ENCODE peak calls at places on chromosome 16, in five cellular contexts. O is CD8-positive, alpha-beta T cell; L is sigmoid colon; S is IMR-90; M is OCI-LY7. A is an unnamed sample. For H3K36me3, the result is how much of the 10 kb centered on the place peaks cover.

GRCh38 chr16:554297-554621 is 5.9 kb upstream of the PRR35 start:
- DNase-seq in O (no peak), L (no peak), S (no peak), M (no peak), A (no peak)

GRCh38 chr16:74868501-74868900 is 93.9 kb upstream of the FA2H start:
- DNase-seq in O (no peak), L (no peak), S (peak), M (peak), A (no peak)

GRCh38 chr16:28298511-28298878 is 6.2 kb downstream of the SBK1 start:
- DNase-seq in O (no peak), L (no peak), S (no peak), M (no peak), A (no peak)

GRCh38 chr16:22001591-22001990 is 675 bp upstream of the PDZD9 start:
- DNase-seq in O (no peak), L (no peak), S (peak), M (no peak), A (no peak)

GRCh38 chr16:24800586-24800985 is 45.2 kb upstream of the SLC5A11 start:
- DNase-seq in O (no peak), L (no peak), S (peak), M (no peak), A (no peak)

GRCh38 chr16:67342616-67343015 is 16.0 kb downstream of the LRRC36 start:
- DNase-seq in O (no peak), L (no peak), S (no peak), M (no peak), A (no peak)

GRCh38 chr16:77564791-77565390 is 130.1 kb upstream of the ADAMTS18 start:
- DNase-seq in O (no peak), L (no peak), S (peak), M (no peak), A (no peak)

GRCh38 chr16:82681592-82681991 is 54.8 kb downstream of the CDH13 start:
- DNase-seq in O (no peak), L (no peak), S (no peak), M (no peak), A (no peak)

GRCh38 chr16:20897253-20897896 is 2.8 kb downstream of the DCUN1D3 start:
- DNase-seq in O (no peak), L (no peak), S (peak), M (no peak), A (no peak)

GRCh38 chr16:22318690-22319358 is 21.6 kb downstream of the POLR3E start:
- DNase-seq in O (peak), L (peak), S (peak), M (peak), A (no peak)

GRCh38 chr16:14549789-14550153 is 80.3 kb downstream of the PARN start:
- DNase-seq in O (no peak), L (no peak), S (no peak), M (no peak), A (no peak)

GRCh38 chr16:88442811-88443576 is 10.1 kb upstream of the ZFPM1 start:
- DNase-seq in O (peak), L (peak), S (peak), M (peak), A (peak)

GRCh38 chr16:1345651-1346421 is 5.8 kb downstream of the TSR3 start:
- DNase-seq in O (no peak), L (no peak), S (no peak), M (no peak), A (no peak)

GRCh38 chr16:21265104-21265825 is 12.8 kb downstream of the CRYM start:
- DNase-seq in O (no peak), L (no peak), S (no peak), M (no peak), A (no peak)

DNA sequence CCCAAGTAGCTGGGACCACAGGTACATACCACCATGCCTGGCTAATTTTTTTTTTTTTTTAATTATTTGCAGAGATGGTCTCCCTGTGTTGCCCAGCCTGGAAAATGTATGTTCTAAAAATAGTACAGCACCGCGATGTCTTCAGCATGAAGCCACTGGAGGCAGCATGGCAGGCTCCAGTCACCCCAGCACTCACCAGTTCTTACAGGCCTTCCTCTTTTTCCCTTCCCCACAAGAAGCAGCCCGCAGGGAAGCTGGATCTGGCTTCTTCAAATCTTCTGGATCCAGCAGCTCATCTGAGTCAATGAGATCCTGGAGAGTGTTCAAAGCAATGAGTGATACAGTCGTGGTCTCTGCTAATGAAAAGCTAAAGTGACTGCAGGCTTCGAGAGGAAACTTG is 16.2 kb downstream of the CIAPIN1 start:
- DNase-seq in O (no peak), L (no peak), S (no peak), M (no peak), A (no peak)
- H3K36me3 ChIP-seq in O (under half), L (half or more), S (half or more), M (half or more), A (under half)

GRCh38 chr16:35734728-35735402 is 2275.5 kb downstream of the TP53TG3F start:
- DNase-seq in O (no peak), L (no peak), S (no peak), M (no peak), A (no peak)

GRCh38 chr16:35733971-35734702 is 2274.7 kb downstream of the TP53TG3F start:
- DNase-seq in O (no peak), L (no peak), S (no peak), M (no peak), A (peak)

GRCh38 chr16:35732046-35732810 is 2272.8 kb downstream of the TP53TG3F start:
- DNase-seq in O (no peak), L (no peak), S (no peak), M (no peak), A (no peak)

GRCh38 chr16:35731341-35732040 is 2272.1 kb downstream of the TP53TG3F start:
- DNase-seq in O (no peak), L (no peak), S (no peak), M (no peak), A (no peak)

GRCh38 chr16:35733278-35733965 is 2274.0 kb downstream of the TP53TG3F start:
- DNase-seq in O (no peak), L (no peak), S (no peak), M (no peak), A (no peak)
- TF ChIP-seq CTCF in O (no peak), L (no peak), S (no peak), M (no peak), A (no peak)

GRCh38 chr16:89522287-89522686 is 14.1 kb downstream of the SPG7 start:
- DNase-seq in O (no peak), L (no peak), S (no peak), M (no peak), A (no peak)
- H3K36me3 ChIP-seq in O (half or more), L (half or more), S (half or more), M (half or more), A (under half)

GRCh38 chr16:86319871-86320270 is 190.5 kb upstream of the FOXF1 start:
- DNase-seq in O (no peak), L (peak), S (peak), M (no peak), A (no peak)

GRCh38 chr16:86316967-86317616 is 193.2 kb upstream of the FOXF1 start:
- DNase-seq in O (no peak), L (no peak), S (no peak), M (no peak), A (no peak)

GRCh38 chr16:86318119-86318518 is 192.2 kb upstream of the FOXF1 start:
- DNase-seq in O (no peak), L (no peak), S (no peak), M (no peak), A (no peak)

GRCh38 chr16:86314402-86315025 is 195.8 kb upstream of the FOXF1 start:
- DNase-seq in O (no peak), L (peak), S (no peak), M (no peak), A (no peak)

DNA sequence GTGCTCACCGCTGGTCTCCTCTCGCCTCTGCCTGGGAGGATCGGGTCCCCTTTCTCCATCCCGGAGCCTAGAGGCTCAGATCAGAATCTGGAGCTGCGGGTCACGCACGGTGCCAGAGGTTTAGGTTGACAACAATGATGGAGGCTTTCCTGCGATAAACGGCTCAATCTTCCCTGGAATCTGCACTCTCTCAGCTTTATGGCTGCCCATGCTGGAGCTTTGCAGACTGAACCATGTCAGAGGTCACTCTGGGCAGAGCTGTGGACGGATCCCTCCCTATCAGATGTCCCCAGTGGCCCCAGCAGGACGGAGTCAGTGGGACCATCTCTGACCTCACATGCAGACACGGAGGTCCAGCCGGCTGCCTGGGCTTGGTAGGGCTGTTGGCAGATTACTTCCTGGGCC is 192.7 kb upstream of the FOXF1 start:
- DNase-seq in O (no peak), L (peak), S (no peak), M (no peak), A (no peak)
- TF ChIP-seq CTCF in O (no peak), L (no peak), S (no peak), M (no peak), A (no peak)

DNA sequence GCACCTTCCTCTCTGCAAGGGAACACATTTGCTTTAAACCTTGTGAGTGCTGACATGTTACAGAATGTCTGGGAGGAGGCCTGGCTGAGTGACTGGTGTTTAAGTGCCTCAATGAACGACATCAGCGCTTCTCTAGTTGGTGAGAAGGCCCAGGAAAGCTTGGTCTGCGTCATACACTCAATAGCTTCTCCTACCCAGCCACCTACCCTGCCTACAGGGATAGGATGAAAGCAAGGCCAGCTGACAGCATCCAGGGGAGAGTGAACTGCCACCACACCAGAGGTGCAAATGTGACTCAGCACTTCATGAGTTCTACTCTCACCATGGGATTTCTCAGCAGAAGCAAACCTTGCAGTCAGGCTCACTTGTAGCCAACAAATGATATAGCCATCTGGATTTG is 31.7 kb upstream of the CFAP20 start:
- DNase-seq in O (no peak), L (no peak), S (no peak), M (no peak), A (no peak)
- H3K36me3 ChIP-seq in O (under half), L (under half), S (half or more), M (half or more), A (under half)

DNA sequence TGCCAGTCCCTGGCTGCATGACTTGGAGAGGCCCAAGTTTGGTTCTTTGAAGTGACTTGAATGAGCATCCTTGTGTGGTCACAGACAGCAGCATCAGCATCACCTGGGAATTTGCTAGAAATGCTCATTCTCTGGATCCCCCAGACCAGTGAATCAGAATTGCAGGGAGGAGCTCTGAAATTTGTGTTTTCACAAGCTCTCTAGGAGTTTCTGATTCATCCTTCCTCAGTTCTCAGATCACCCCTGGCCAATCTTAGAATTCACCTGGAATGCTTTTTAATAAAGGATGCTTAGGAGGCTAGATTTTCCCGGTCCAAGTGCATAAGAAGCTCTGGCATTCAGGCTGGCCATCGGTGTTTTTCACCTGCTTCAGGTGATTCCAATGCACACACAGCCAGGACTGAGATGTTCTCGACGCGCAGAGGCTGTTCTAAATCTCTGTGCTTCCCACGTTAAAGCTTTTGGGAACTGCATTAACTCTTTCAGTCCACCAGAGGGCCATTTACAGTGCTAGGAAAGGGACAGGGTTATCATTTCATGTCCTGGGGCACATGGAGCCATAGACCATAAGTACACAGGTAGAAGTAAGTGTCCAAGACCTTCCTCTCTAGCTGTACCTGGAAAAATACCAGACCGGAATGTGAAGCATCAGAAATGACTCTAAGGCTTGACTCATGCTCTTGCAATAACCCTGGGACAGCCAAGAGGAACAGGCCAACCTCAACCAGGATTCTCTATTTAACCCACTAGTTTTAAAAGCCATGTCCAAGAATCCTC is 85.7 kb upstream of the XYLT1 start:
- DNase-seq in O (no peak), L (no peak), S (peak), M (peak), A (no peak)
- TF ChIP-seq CTCF in O (no peak), L (no peak), S (peak), M (peak), A (peak)

GRCh38 chr16:70679653-70680494 is 6.0 kb downstream of the MTSS2 start:
- DNase-seq in O (no peak), L (no peak), S (no peak), M (no peak), A (peak)
- H3K36me3 ChIP-seq in O (under half), L (under half), S (half or more), M (under half), A (under half)

GRCh38 chr16:83967091-83967490 is 953 bp upstream of the NECAB2 start:
- DNase-seq in O (no peak), L (no peak), S (no peak), M (no peak), A (no peak)

GRCh38 chr16:83968891-83969672 is 1.0 kb downstream of the NECAB2 start:
- DNase-seq in O (no peak), L (no peak), S (no peak), M (no peak), A (peak)

GRCh38 chr16:83968483-83968865 is 430 bp downstream of the NECAB2 start:
- DNase-seq in O (no peak), L (no peak), S (no peak), M (no peak), A (no peak)

GRCh38 chr16:83966153-83966696 is 1.8 kb upstream of the NECAB2 start:
- DNase-seq in O (no peak), L (no peak), S (no peak), M (no peak), A (no peak)

GRCh38 chr16:83967838-83968482 is at the start of gene NECAB2:
- DNase-seq in O (no peak), L (no peak), S (peak), M (peak), A (peak)
- TF ChIP-seq CTCF in O (no peak), L (no peak), S (peak), M (peak), A (peak)

GRCh38 chr16:57935904-57936303 is 35.0 kb downstream of the CNGB1 start:
- DNase-seq in O (no peak), L (no peak), S (no peak), M (no peak), A (no peak)
- H3K36me3 ChIP-seq in O (under half), L (under half), S (under half), M (under half), A (under half)